ENCODE peak calls at places on chromosomes 3 and 15, in nine cellular contexts. D, B, I, S, X, L, G, J and M are unnamed samples.

GRCh38 chr3:43728476-43728875 is 37.7 kb downstream of the ABHD5 start:
- DNase-seq in B (no peak), J (no peak), X (no peak), D (no peak), I (no peak), S (no peak), G (no peak), L (no peak), M (no peak)

GRCh38 chr3:126309861-126310655 is 47.1 kb downstream of the KLF15 start:
- DNase-seq in L (no peak), I (no peak), S (no peak), X (no peak), J (no peak), D (no peak), G (no peak), B (no peak), M (no peak)

GRCh38 chr3:55488398-55489055 is 1.4 kb upstream of the WNT5A start:
- DNase-seq in G (peak; percentile 50), L (no peak), J (no peak), I (peak; percentile 40), X (no peak), S (peak; percentile 11), D (peak; percentile 71), B (peak; percentile 82), M (no peak)

GRCh38 chr3:4174760-4175159 is 128.4 kb upstream of the SETMAR start:
- DNase-seq in D (no peak), G (no peak), J (no peak), I (no peak), L (no peak), X (peak; percentile 15), B (no peak), S (no peak), M (no peak)

GRCh38 chr3:51953445-51953844 is 1.7 kb upstream of the GPR62 start:
- DNase-seq in I (no peak), S (peak; percentile 11), D (no peak), X (no peak), G (peak; percentile 44), L (no peak), B (peak; percentile 72), J (no peak), M (no peak)

GRCh38 chr3:27728195-27729087 is 6.3 kb upstream of the EOMES start:
- DNase-seq in J (no peak), S (peak; percentile 27), L (peak; percentile 33), D (peak; percentile 87), B (no peak), X (peak; percentile 54), G (no peak), I (no peak), M (no peak)

GRCh38 chr3:71488391-71488809 is 95.1 kb downstream of the FOXP1 start:
- DNase-seq in J (no peak), X (no peak), I (no peak), L (no peak), G (no peak), S (no peak), D (no peak), B (no peak), M (no peak)

GRCh38 chr15:66292261-66293084 is 895 bp upstream of the DIS3L start:
- DNase-seq in J (no peak), B (no peak), X (no peak), S (no peak), D (no peak), G (no peak), L (peak; percentile 8), I (no peak), M (no peak)

GRCh38 chr3:65785065-65785645 is 253.6 kb downstream of the MAGI1 start:
- DNase-seq in L (peak; percentile 2), G (peak; percentile 29), J (no peak), S (peak; percentile 54), B (peak; percentile 84), I (peak; percentile 8), X (no peak), D (no peak), M (peak; percentile 5)

GRCh38 chr15:68063606-68064005 is 9.5 kb downstream of the PIAS1 start:
- DNase-seq in G (no peak), J (no peak), X (no peak), I (no peak), D (no peak), S (no peak), L (no peak), B (no peak), M (no peak)

GRCh38 chr3:16993227-16993626 is 108.5 kb downstream of the PLCL2 start:
- DNase-seq in L (no peak), B (peak; percentile 64), I (no peak), J (no peak), D (no peak), G (no peak), X (peak; percentile 46), S (no peak), M (no peak)

GRCh38 chr3:8113649-8114048 is 388.0 kb upstream of the LMCD1 start:
- DNase-seq in I (no peak), S (no peak), D (no peak), G (no peak), L (no peak), X (no peak), J (no peak), B (no peak), M (no peak)

GRCh38 chr15:40516322-40516721 is 45.5 kb downstream of the CHST14 start:
- DNase-seq in D (no peak), G (no peak), J (no peak), X (no peak), L (no peak), I (no peak), B (no peak), S (no peak), M (no peak)

GRCh38 chr15:100703032-100703578 is 100.7 kb downstream of the ASB7 start:
- DNase-seq in D (no peak), J (no peak), S (peak; percentile 66), B (peak; percentile 81), G (peak; percentile 46), L (no peak), I (peak; percentile 19), X (no peak), M (peak; percentile 39)

GRCh38 chr15:45885801-45886200 is 251.0 kb downstream of the SQOR start:
- DNase-seq in I (no peak), X (no peak), B (no peak), L (no peak), J (no peak), S (no peak), D (no peak), G (no peak), M (no peak)

GRCh38 chr3:60742606-60743145 is 508.6 kb downstream of the FHIT start:
- DNase-seq in G (peak; percentile 5), B (peak; percentile 17), I (peak; percentile 50), X (peak; percentile 15), S (peak; percentile 1), L (no peak), J (no peak), D (peak; percentile 61), M (no peak)

GRCh38 chr15:72532991-72533601 is 59.0 kb downstream of the ARIH1 start:
- DNase-seq in S (no peak), B (no peak), X (no peak), L (peak; percentile 49), I (peak; percentile 24), J (no peak), G (no peak), D (no peak), M (no peak)

GRCh38 chr15:88126695-88127476 is 129.7 kb downstream of the NTRK3 start:
- DNase-seq in L (no peak), I (no peak), B (no peak), G (no peak), S (no peak), X (no peak), J (no peak), D (no peak), M (no peak)

GRCh38 chr3:36909666-36910065 is 35.2 kb downstream of the TRANK1 start:
- DNase-seq in G (no peak), J (no peak), X (no peak), D (no peak), I (no peak), B (no peak), L (no peak), S (no peak), M (no peak)

GRCh38 chr3:172397716-172398405 is 50.4 kb downstream of the GHSR start:
- DNase-seq in S (peak; percentile 52), J (no peak), X (peak; percentile 61), G (no peak), L (no peak), I (no peak), B (peak; percentile 72), D (no peak), M (no peak)

GRCh38 chr15:79431636-79432344 is at the start of gene MINAR1:
- DNase-seq in B (peak; percentile 41), X (peak; percentile 82), D (peak; percentile 78), G (no peak), L (no peak), S (peak; percentile 25), I (peak; percentile 71), J (no peak), M (peak; percentile 29)

GRCh38 chr3:188780188-188781147 is 391.3 kb upstream of the TPRG1 start:
- DNase-seq in G (no peak), I (no peak), B (peak; percentile 93), L (no peak), D (no peak), S (no peak), J (no peak), X (no peak), M (no peak)

GRCh38 chr3:20080956-20081554 is 40.8 kb downstream of the KAT2B start:
- DNase-seq in B (peak; percentile 13), S (peak; percentile 75), J (peak; percentile 7), L (peak; percentile 39), X (no peak), I (no peak), D (no peak), G (peak; percentile 14), M (no peak)

GRCh38 chr15:69059170-69059943 is 44.9 kb downstream of the NOX5 start:
- DNase-seq in B (peak; percentile 91), I (peak; percentile 88), X (peak; percentile 91), D (peak; percentile 91), J (peak; percentile 35), L (peak; percentile 71), S (peak; percentile 88), G (peak; percentile 61), M (peak; percentile 48)

GRCh38 chr3:45261333-45262110 is 35.4 kb upstream of the TMEM158 start:
- DNase-seq in L (no peak), D (no peak), I (no peak), J (no peak), X (no peak), B (no peak), G (no peak), S (no peak), M (no peak)

GRCh38 chr3:123739754-123740153 is 144.4 kb downstream of the MYLK start:
- DNase-seq in I (no peak), X (no peak), L (no peak), J (no peak), D (no peak), S (no peak), G (peak; percentile 91), B (peak; percentile 58), M (no peak)

GRCh38 chr3:159859424-159859823 is 129.2 kb upstream of the IL12A start:
- DNase-seq in B (no peak), J (no peak), S (no peak), X (no peak), D (no peak), G (no peak), I (no peak), L (no peak), M (no peak)

GRCh38 chr15:62391565-62392262 is 226.6 kb upstream of the C2CD4B start:
- DNase-seq in L (peak; percentile 39), D (peak; percentile 74), S (peak; percentile 66), G (no peak), I (peak; percentile 43), B (peak; percentile 46), X (peak; percentile 49), J (no peak), M (peak; percentile 30)

GRCh38 chr3:96756516-96756915 is 57.9 kb upstream of the EPHA6 start:
- DNase-seq in J (no peak), D (no peak), G (no peak), X (peak; percentile 70), S (no peak), L (no peak), B (no peak), I (no peak), M (no peak)

GRCh38 chr3:13214847-13215472 is 141.7 kb upstream of the IQSEC1 start:
- DNase-seq in X (no peak), L (no peak), D (no peak), J (no peak), G (no peak), S (no peak), I (no peak), B (no peak), M (no peak)

GRCh38 chr15:79218588-79219200 is 63.8 kb upstream of the ANKRD34C start:
- DNase-seq in X (no peak), L (no peak), D (no peak), G (no peak), B (peak; percentile 14), J (no peak), I (no peak), S (peak; percentile 5), M (no peak)